ENCODE peak calls at places on chromosome 12, in five cellular contexts. E is right lobe of liver; V is left lung; U is CD4-positive, alpha-beta T cell; H is AG04450. Y is an unnamed sample.

GRCh38 chr12:117749431-117749830 is 219.4 kb downstream of the KSR2 start:
- DNase-seq in H (no peak), U (no peak), E (no peak), V (no peak), Y (no peak)

GRCh38 chr12:103350116-103350515 is 145.7 kb downstream of the C12orf42 start:
- DNase-seq in U (no peak), V (no peak), H (no peak), E (no peak), Y (no peak)

GRCh38 chr12:22357531-22357930 is 23.0 kb upstream of the ST8SIA1 start:
- DNase-seq in V (no peak), E (no peak), H (no peak), U (no peak), Y (no peak)

GRCh38 chr12:123223241-123223668 is 9.7 kb downstream of the MPHOSPH9 start:
- DNase-seq in U (peak), V (no peak), H (no peak), E (no peak), Y (no peak)

GRCh38 chr12:45357547-45358417 is 141.9 kb downstream of the ANO6 start:
- DNase-seq in U (no peak), H (no peak), E (no peak), V (no peak), Y (no peak)

GRCh38 chr12:131800594-131801135 is 27.5 kb upstream of the MMP17 start:
- DNase-seq in V (peak), U (no peak), E (no peak), H (no peak), Y (no peak)

GRCh38 chr12:126538888-126539287 is 1473.7 kb downstream of the AACS start:
- DNase-seq in U (no peak), V (no peak), H (no peak), E (no peak), Y (no peak)

GRCh38 chr12:57166971-57167371 is 19.6 kb upstream of the LRP1-AS start:
- DNase-seq in H (no peak), U (no peak), E (no peak), V (no peak), Y (no peak)

GRCh38 chr12:24605466-24605865 is 343.4 kb downstream of the BCAT1 start:
- DNase-seq in E (no peak), U (no peak), V (no peak), H (no peak), Y (no peak)

GRCh38 chr12:11749943-11750690 is 100.6 kb downstream of the ETV6 start:
- DNase-seq in V (peak), U (no peak), E (peak), H (no peak), Y (no peak)

GRCh38 chr12:62256408-62257079 is 3.7 kb upstream of the USP15 start:
- DNase-seq in V (no peak), H (no peak), E (no peak), U (no peak), Y (no peak)

GRCh38 chr12:114393569-114393968 is 12.4 kb downstream of the TBX5 start:
- DNase-seq in U (no peak), E (no peak), V (no peak), H (no peak), Y (no peak)

GRCh38 chr12:79933580-79934264 is 1.2 kb downstream of the PPP1R12A start:
- DNase-seq in E (no peak), U (no peak), V (no peak), H (no peak), Y (no peak)

GRCh38 chr12:28708918-28709371 is 440.1 kb upstream of the FAR2 start:
- DNase-seq in E (no peak), H (peak), V (no peak), U (no peak), Y (no peak)

GRCh38 chr12:2120982-2121758 is 68.4 kb downstream of the CACNA1C start:
- DNase-seq in U (no peak), V (no peak), H (no peak), E (no peak), Y (no peak)

GRCh38 chr12:110582286-110583136 is 607 bp downstream of the PPTC7 start:
- DNase-seq in H (no peak), U (peak), E (peak), V (peak), Y (peak)

GRCh38 chr12:49583361-49584094 is 15.6 kb upstream of the MCRS1 start:
- DNase-seq in E (no peak), V (no peak), U (no peak), H (no peak), Y (no peak)

GRCh38 chr12:29732211-29732992 is 51.3 kb downstream of the TMTC1 start:
- DNase-seq in E (no peak), V (no peak), H (no peak), U (no peak), Y (no peak)

GRCh38 chr12:54704187-54704586 is 56.0 kb upstream of the DCD start:
- DNase-seq in V (no peak), H (no peak), U (no peak), E (no peak), Y (no peak)

GRCh38 chr12:83042441-83043215 is 355.9 kb downstream of the TMTC2 start:
- DNase-seq in U (no peak), H (no peak), V (no peak), E (no peak), Y (no peak)

GRCh38 chr12:2613674-2614073 is 181.1 kb upstream of the FKBP4 start:
- DNase-seq in E (no peak), V (no peak), U (no peak), H (peak), Y (no peak)

GRCh38 chr12:1922075-1922709 is 3.7 kb upstream of the CACNA2D4 start:
- DNase-seq in E (no peak), H (no peak), V (no peak), U (no peak), Y (no peak)

GRCh38 chr12:15928345-15928744 is 17.2 kb downstream of the DERA start:
- DNase-seq in H (peak), V (no peak), U (no peak), E (no peak), Y (no peak)

GRCh38 chr12:52091869-52092268 is 12.4 kb downstream of the SMIM41 start:
- DNase-seq in H (no peak), U (no peak), E (no peak), V (no peak), Y (no peak)

GRCh38 chr12:83065562-83065961 is 378.9 kb downstream of the TMTC2 start:
- DNase-seq in V (no peak), U (no peak), E (no peak), H (no peak), Y (no peak)

GRCh38 chr12:25894759-25895158 is 63.7 kb upstream of the RASSF8 start:
- DNase-seq in V (no peak), E (no peak), U (no peak), H (no peak), Y (no peak)

GRCh38 chr12:46661161-46661845 is 164.5 kb downstream of the SLC38A4 start:
- DNase-seq in H (peak), U (no peak), V (no peak), E (no peak), Y (no peak)

GRCh38 chr12:3371018-3371417 is 120.0 kb upstream of the PRMT8 start:
- DNase-seq in U (no peak), E (no peak), H (no peak), V (no peak), Y (no peak)

GRCh38 chr12:66354291-66354690 is 52.0 kb downstream of the HELB start:
- DNase-seq in E (no peak), H (no peak), U (no peak), V (no peak), Y (no peak)

GRCh38 chr12:127106723-127107122 is 1160.2 kb upstream of the TMEM132C start:
- DNase-seq in U (no peak), H (no peak), V (no peak), E (no peak), Y (no peak)

GRCh38 chr12:50458606-50459005 is 46.2 kb upstream of the DIP2B start:
- DNase-seq in U (no peak), H (no peak), E (no peak), V (no peak), Y (no peak)

GRCh38 chr12:58557156-58557555 is 363.1 kb downstream of the LRIG3 start:
- DNase-seq in E (no peak), V (no peak), H (peak), U (no peak), Y (no peak)

GRCh38 chr12:92492291-92492690 is 210.5 kb upstream of the PLEKHG7 start:
- DNase-seq in E (no peak), V (no peak), U (no peak), H (no peak), Y (no peak)

GRCh38 chr12:6582196-6582595 is 14.1 kb upstream of the NOP2 start:
- DNase-seq in V (no peak), U (no peak), H (no peak), E (no peak), Y (no peak)
- TF ChIP-seq CTCF in V (no peak), U (no peak), H (peak), E (no peak), Y (no peak)

DNA sequence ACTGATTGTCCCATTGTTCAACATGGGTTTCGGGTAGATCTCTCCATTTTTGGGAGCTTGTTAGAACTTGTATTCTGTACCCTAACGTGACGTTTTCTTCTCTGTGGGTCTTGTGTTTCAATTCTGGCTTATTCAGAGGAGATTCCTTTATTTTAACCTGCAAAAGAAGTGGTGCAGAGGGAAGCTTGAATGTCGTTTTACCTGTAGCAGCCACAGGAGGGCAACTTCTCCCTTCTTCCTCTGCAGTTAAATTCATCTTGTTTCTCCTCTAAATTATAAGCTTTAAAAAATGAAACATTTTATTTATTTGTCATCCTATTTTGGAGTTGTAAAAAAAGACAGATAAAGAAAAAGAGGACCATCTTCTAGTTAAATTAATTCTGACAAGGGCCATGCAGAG is 13.7 kb upstream of the CLEC4D start:
- DNase-seq in H (no peak), E (no peak), V (no peak), U (no peak), Y (no peak)
- TF ChIP-seq CTCF in H (no peak), E (no peak), V (no peak), U (no peak), Y (no peak)

GRCh38 chr12:53298154-53298553 is 1.3 kb upstream of the MYG1 start:
- DNase-seq in E (no peak), V (no peak), U (no peak), H (peak), Y (no peak)

GRCh38 chr12:53300187-53300586 is 692 bp downstream of the MYG1 start:
- DNase-seq in H (peak), V (no peak), U (no peak), E (no peak), Y (no peak)

GRCh38 chr12:53299101-53299453 is 418 bp upstream of the MYG1 start:
- DNase-seq in U (no peak), V (no peak), H (no peak), E (no peak), Y (no peak)

GRCh38 chr12:53302903-53303302 is 3.4 kb downstream of the MYG1 start:
- DNase-seq in V (no peak), H (no peak), E (no peak), U (no peak), Y (no peak)

DNA sequence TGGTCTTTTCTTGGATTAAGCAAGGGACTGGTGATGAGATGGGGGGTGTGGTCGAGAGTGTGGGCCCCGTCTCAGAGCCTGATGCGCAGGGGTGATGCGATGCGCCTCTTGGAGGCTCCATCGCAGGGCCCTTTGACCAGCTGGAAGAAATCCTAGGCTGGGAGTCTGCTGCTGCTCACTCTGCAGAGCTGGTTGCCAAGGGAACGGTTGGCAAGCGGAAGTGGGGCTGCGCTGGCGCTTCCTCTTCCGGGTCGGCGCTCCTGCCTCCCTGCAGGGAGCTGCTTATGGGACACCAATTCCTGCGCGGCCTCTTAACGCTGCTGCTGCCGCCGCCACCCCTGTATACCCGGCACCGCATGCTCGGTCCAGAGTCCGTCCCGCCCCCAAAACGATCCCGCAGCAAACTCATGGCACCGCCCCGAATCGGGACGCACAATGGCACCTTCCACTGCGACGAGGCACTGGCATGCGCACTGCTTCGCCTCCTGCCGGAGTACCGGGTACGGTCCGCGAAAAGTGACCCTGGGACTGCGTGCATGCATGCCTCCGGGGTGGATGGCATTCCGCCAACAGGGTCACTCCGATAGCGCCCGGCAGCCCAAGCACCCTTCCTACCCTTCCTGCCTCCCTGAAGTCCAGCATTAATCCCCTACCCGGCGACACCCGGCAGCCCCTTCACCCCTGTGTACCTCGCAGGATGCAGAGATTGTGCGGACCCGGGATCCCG is at the start of gene MYG1:
- DNase-seq in H (no peak), U (peak), E (peak), V (peak), Y (peak)
- TF ChIP-seq CTCF in H (peak), U (no peak), E (no peak), V (no peak), Y (no peak)

GRCh38 chr12:129773170-129773493 is 130.7 kb downstream of the TMEM132D start:
- DNase-seq in E (no peak), U (no peak), V (no peak), H (no peak), Y (no peak)
- TF ChIP-seq CTCF in E (no peak), U (no peak), V (no peak), H (no peak), Y (no peak)

DNA sequence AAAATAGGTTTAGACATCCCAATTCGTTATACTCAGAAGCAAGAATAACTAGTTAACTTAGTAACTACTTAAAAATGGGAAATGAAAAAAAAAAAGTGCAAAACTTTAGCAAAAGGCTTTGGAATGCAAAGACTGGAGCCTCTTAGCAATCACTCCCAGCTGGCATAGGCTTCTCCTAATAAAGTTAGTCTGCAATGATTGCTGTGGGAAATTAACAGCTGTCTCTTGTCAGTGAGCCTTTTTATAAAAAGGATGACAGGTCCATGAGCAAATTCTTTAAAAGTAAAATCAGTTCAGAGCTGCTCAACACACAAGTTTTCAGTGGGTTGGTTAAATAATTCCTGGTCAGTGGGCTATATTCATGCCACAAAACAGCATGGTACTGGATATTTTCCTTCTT is 7.4 kb upstream of the SYCP3 start:
- DNase-seq in U (no peak), H (no peak), E (no peak), V (no peak), Y (no peak)
- TF ChIP-seq CTCF in U (no peak), H (no peak), E (no peak), V (no peak), Y (no peak)

GRCh38 chr12:10331642-10332239 is 24.1 kb downstream of the KLRD1 start:
- DNase-seq in H (peak), U (no peak), E (no peak), V (no peak), Y (no peak)
- TF ChIP-seq CTCF in H (peak), U (peak), E (peak), V (peak), Y (peak)

GRCh38 chr12:38911611-38912010 is 6.2 kb upstream of the CPNE8 start:
- DNase-seq in H (no peak), U (no peak), V (no peak), E (no peak), Y (no peak)
- TF ChIP-seq CTCF in H (no peak), U (no peak), V (no peak), E (no peak), Y (no peak)

GRCh38 chr12:108080363-108080762 is 48.7 kb upstream of the WSCD2 start:
- DNase-seq in U (no peak), H (no peak), E (no peak), V (no peak), Y (no peak)

GRCh38 chr12:108079731-108080130 is 49.4 kb upstream of the WSCD2 start:
- DNase-seq in U (no peak), V (no peak), E (no peak), H (no peak), Y (no peak)

GRCh38 chr12:108082506-108082905 is 46.6 kb upstream of the WSCD2 start:
- DNase-seq in V (no peak), U (no peak), E (no peak), H (no peak), Y (no peak)

GRCh38 chr12:108078428-108078827 is 50.7 kb upstream of the WSCD2 start:
- DNase-seq in H (no peak), U (no peak), E (no peak), V (no peak), Y (no peak)
- TF ChIP-seq CTCF in H (no peak), U (no peak), E (no peak), V (no peak), Y (no peak)

GRCh38 chr12:112513496-112513895 is 94.7 kb downstream of the PTPN11 start:
- DNase-seq in V (no peak), H (no peak), E (no peak), U (no peak), Y (no peak)
- TF ChIP-seq CTCF in V (no peak), H (no peak), E (no peak), U (no peak), Y (no peak)

DNA sequence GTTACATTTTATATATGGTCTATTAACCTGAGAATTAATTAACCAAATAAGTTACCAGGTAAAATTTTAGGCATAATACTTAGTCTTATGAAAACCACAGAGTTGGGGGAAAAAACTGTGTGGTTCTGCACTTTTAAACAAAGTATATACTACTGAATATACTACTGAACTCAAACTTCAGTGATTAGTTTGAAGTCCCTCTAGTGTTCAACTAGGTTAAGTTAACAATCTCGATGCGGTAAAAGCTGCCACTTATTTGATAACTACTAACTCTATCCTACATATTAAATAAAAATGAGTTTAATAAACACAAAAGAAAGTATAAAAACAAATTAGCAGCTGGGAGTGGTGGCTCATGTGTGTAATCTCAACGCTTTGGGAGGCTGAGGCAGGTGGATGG is 56.7 kb downstream of the MED13L start:
- DNase-seq in E (no peak), V (no peak), U (no peak), H (no peak), Y (no peak)
- TF ChIP-seq CTCF in E (no peak), V (no peak), U (no peak), H (no peak), Y (no peak)

Y was measured in activated B cell treated with CpG ODN at 0.5 μM for 24 hours.